ENCODE peak calls at places on chromosomes 5 and 9, in eight cellular contexts. J, K, I, V, A, H, N and Q are unnamed samples.

GRCh38 chr9:119289740-119290139 is 79.5 kb downstream of the BRINP1 start:
- DNase-seq in J (peak; percentile 62), K (no peak), I (peak; percentile 71), V (peak; percentile 62), A (peak; percentile 26), H (no peak), N (no peak), Q (no peak)

GRCh38 chr9:97397220-97397619 is 14.7 kb upstream of the TDRD7 start:
- DNase-seq in J (no peak), K (no peak), I (no peak), V (no peak), A (no peak), H (no peak), N (no peak), Q (no peak)

GRCh38 chr9:105150991-105151685 is 93.3 kb upstream of the SLC44A1 start:
- DNase-seq in J (no peak), K (no peak), I (no peak), V (no peak), A (no peak), H (peak; percentile 69), N (no peak), Q (no peak)

GRCh38 chr9:130579738-130580463 is 524 bp downstream of the FUBP3 start:
- DNase-seq in J (no peak), K (no peak), I (no peak), V (no peak), A (no peak), H (no peak), N (no peak), Q (no peak)

GRCh38 chr5:158364367-158364766 is 505.4 kb upstream of the CLINT1 start:
- DNase-seq in J (no peak), K (no peak), I (no peak), V (no peak), A (no peak), H (no peak), N (no peak), Q (no peak)

GRCh38 chr9:123081824-123082223 is 48.4 kb downstream of the GPR21 start:
- DNase-seq in J (no peak), K (no peak), I (no peak), V (no peak), A (peak; percentile 76), H (peak; percentile 55), N (no peak), Q (no peak)

GRCh38 chr9:95463145-95464060 is 53.4 kb downstream of the PTCH1 start:
- DNase-seq in J (no peak), K (no peak), I (no peak), V (no peak), A (no peak), H (no peak), N (no peak), Q (no peak)

GRCh38 chr9:137064027-137064879 is 6.1 kb downstream of the SAPCD2 start:
- DNase-seq in J (peak; percentile 80), K (peak; percentile 48), I (no peak), V (peak; percentile 76), A (peak; percentile 31), H (no peak), N (no peak), Q (no peak)

GRCh38 chr9:2066312-2067273 is 51.4 kb downstream of the SMARCA2 start:
- DNase-seq in J (no peak), K (no peak), I (no peak), V (no peak), A (peak; percentile 4), H (peak; percentile 26), N (no peak), Q (no peak)

GRCh38 chr5:173385832-173386360 is 57.7 kb upstream of the STC2 start:
- DNase-seq in J (no peak), K (no peak), I (no peak), V (no peak), A (no peak), H (no peak), N (no peak), Q (no peak)

GRCh38 chr5:111401906-111402305 is 110.4 kb downstream of the STARD4 start:
- DNase-seq in J (no peak), K (no peak), I (no peak), V (no peak), A (no peak), H (no peak), N (no peak), Q (no peak)

GRCh38 chr9:96136992-96137665 is 164.8 kb downstream of the HSD17B3 start:
- DNase-seq in J (no peak), K (no peak), I (no peak), V (no peak), A (peak; percentile 56), H (peak; percentile 78), N (no peak), Q (no peak)

GRCh38 chr9:83971485-83971884 is 8.5 kb downstream of the HNRNPK start:
- DNase-seq in J (no peak), K (no peak), I (no peak), V (no peak), A (no peak), H (no peak), N (no peak), Q (no peak)

GRCh38 chr9:14846871-14847311 is 63.3 kb downstream of the FREM1 start:
- DNase-seq in J (peak; percentile 90), K (peak; percentile 25), I (no peak), V (peak; percentile 54), A (peak; percentile 28), H (peak; percentile 17), N (no peak), Q (no peak)

GRCh38 chr5:148794275-148794674 is 32.1 kb upstream of the ADRB2 start:
- DNase-seq in J (no peak), K (no peak), I (no peak), V (no peak), A (no peak), H (peak; percentile 56), N (no peak), Q (no peak)

GRCh38 chr5:154015071-154015693 is 23.5 kb downstream of the FAM114A2 start:
- DNase-seq in J (peak; percentile 13), K (no peak), I (no peak), V (no peak), A (peak; percentile 24), H (no peak), N (no peak), Q (no peak)

GRCh38 chr5:43041669-43042175 is 1.6 kb upstream of the ANXA2R start:
- DNase-seq in J (peak; percentile 75), K (peak; percentile 64), I (peak; percentile 68), V (peak; percentile 51), A (peak; percentile 89), H (peak; percentile 94), N (no peak), Q (no peak)

GRCh38 chr9:20844916-20845315 is 160.9 kb downstream of the FOCAD start:
- DNase-seq in J (no peak), K (no peak), I (no peak), V (no peak), A (no peak), H (peak; percentile 31), N (no peak), Q (no peak)

GRCh38 chr5:176887252-176887849 is 11.8 kb downstream of the HK3 start:
- DNase-seq in J (no peak), K (no peak), I (no peak), V (no peak), A (no peak), H (no peak), N (peak; percentile 49), Q (no peak)
- TF ChIP-seq CTCF in J (no peak), K (no peak), I (no peak), V (no peak), A (no peak), H (no peak), N (no peak), Q (no peak)

GRCh38 chr9:127537792-127538191 is 74.3 kb upstream of the STXBP1 start:
- DNase-seq in J (no peak), K (no peak), I (no peak), V (no peak), A (no peak), H (no peak), N (no peak), Q (no peak)
- TF ChIP-seq CTCF in J (peak; percentile 36), K (no peak), I (peak; percentile 39), V (no peak), A (no peak), H (peak; percentile 32), N (no peak), Q (peak; percentile 44)

GRCh38 chr9:133371261-133371711 is 4.6 kb downstream of the SURF4 start:
- DNase-seq in J (no peak), K (peak; percentile 51), I (no peak), V (no peak), A (no peak), H (no peak), N (no peak), Q (no peak)
- TF ChIP-seq CTCF in J (no peak), K (peak; percentile 36), I (no peak), V (no peak), A (no peak), H (no peak), N (no peak), Q (no peak)

DNA sequence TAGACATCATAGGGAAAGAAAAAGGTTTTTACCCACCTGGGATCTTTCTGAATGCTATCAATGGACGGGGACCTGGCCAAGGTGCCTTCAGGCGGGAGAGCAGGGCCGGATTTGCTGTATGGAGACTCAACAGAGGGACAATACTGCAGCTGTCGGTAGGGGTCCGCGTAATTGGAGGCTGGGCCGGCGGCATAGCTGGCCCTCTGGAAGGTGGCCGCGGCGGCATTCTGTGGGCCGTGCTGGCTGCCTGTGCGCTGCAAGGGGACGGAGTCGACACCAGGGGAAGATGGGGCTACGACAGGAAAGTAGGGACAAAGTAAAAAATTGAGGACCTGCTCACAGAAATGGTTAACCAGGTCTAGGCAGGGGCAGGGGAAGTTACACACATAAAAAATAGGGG is 557.9 kb downstream of the CTNND2 start:
- DNase-seq in J (no peak), K (no peak), I (no peak), V (no peak), A (no peak), H (no peak), N (no peak), Q (no peak)
- TF ChIP-seq CTCF in J (no peak), K (no peak), I (no peak), V (no peak), A (no peak), H (no peak), N (no peak), Q (no peak)

GRCh38 chr5:66174338-66174737 is 30.2 kb downstream of the SREK1 start:
- DNase-seq in J (no peak), K (no peak), I (no peak), V (no peak), A (peak; percentile 48), H (peak; percentile 47), N (no peak), Q (no peak)
- TF ChIP-seq CTCF in J (peak; percentile 50), K (peak; percentile 4), I (peak; percentile 58), V (peak; percentile 14), A (peak; percentile 7), H (peak; percentile 42), N (no peak), Q (peak; percentile 50)

GRCh38 chr5:152953788-152954483 is 536.5 kb upstream of the GRIA1 start:
- DNase-seq in J (no peak), K (no peak), I (no peak), V (no peak), A (no peak), H (no peak), N (no peak), Q (no peak)
- TF ChIP-seq CTCF in J (no peak), K (no peak), I (no peak), V (no peak), A (no peak), H (no peak), N (no peak), Q (no peak)